ENCODE peak calls at places on chromosomes 16 and 17, in eight cellular contexts. One of them, this sample, is unnamed.

GRCh38 chr17:78544876-78545755 is 32.1 kb downstream of the DNAH17 start:
- DNase-seq in fibroblast of pulmonary artery: no peak
- DNase-seq in IMR-90: no peak
- DNase-seq in OCI-LY7: no peak
- DNase-seq in adrenal gland: no peak
- DNase-seq in thyroid gland: no peak
- DNase-seq in pancreas: no peak
- DNase-seq in cardiac fibroblast: no peak
- DNase-seq in this sample: no peak

GRCh38 chr16:82767198-82767597 is 140.4 kb downstream of the CDH13 start:
- DNase-seq in fibroblast of pulmonary artery: no peak
- DNase-seq in IMR-90: no peak
- DNase-seq in OCI-LY7: no peak
- DNase-seq in adrenal gland: no peak
- DNase-seq in thyroid gland: no peak
- DNase-seq in pancreas: no peak
- DNase-seq in cardiac fibroblast: no peak
- DNase-seq in this sample: no peak

GRCh38 chr17:50308666-50309065 is 34.4 kb downstream of the TMEM92 start:
- DNase-seq in fibroblast of pulmonary artery: peak
- DNase-seq in IMR-90: peak
- DNase-seq in OCI-LY7: no peak
- DNase-seq in adrenal gland: no peak
- DNase-seq in thyroid gland: no peak
- DNase-seq in pancreas: no peak
- DNase-seq in cardiac fibroblast: peak
- DNase-seq in this sample: no peak

GRCh38 chr17:76641501-76641900 is 2.1 kb downstream of the ST6GALNAC1 start:
- DNase-seq in fibroblast of pulmonary artery: peak
- DNase-seq in IMR-90: no peak
- DNase-seq in OCI-LY7: no peak
- DNase-seq in adrenal gland: no peak
- DNase-seq in thyroid gland: no peak
- DNase-seq in pancreas: no peak
- DNase-seq in cardiac fibroblast: no peak
- DNase-seq in this sample: no peak

GRCh38 chr17:77214743-77215142 is 74.0 kb downstream of the SEC14L1 start:
- DNase-seq in fibroblast of pulmonary artery: peak
- DNase-seq in IMR-90: peak
- DNase-seq in OCI-LY7: peak
- DNase-seq in adrenal gland: peak
- DNase-seq in thyroid gland: peak
- DNase-seq in pancreas: no peak
- DNase-seq in cardiac fibroblast: peak
- DNase-seq in this sample: peak

GRCh38 chr16:1159973-1160772 is 7.3 kb downstream of the CACNA1H start:
- DNase-seq in fibroblast of pulmonary artery: no peak
- DNase-seq in IMR-90: no peak
- DNase-seq in OCI-LY7: no peak
- DNase-seq in adrenal gland: peak
- DNase-seq in thyroid gland: peak
- DNase-seq in pancreas: peak
- DNase-seq in cardiac fibroblast: no peak
- DNase-seq in this sample: no peak

GRCh38 chr16:78650675-78651074 is 551.2 kb downstream of the WWOX start:
- DNase-seq in fibroblast of pulmonary artery: no peak
- DNase-seq in IMR-90: no peak
- DNase-seq in OCI-LY7: no peak
- DNase-seq in adrenal gland: no peak
- DNase-seq in thyroid gland: no peak
- DNase-seq in pancreas: no peak
- DNase-seq in cardiac fibroblast: no peak
- DNase-seq in this sample: no peak

GRCh38 chr16:73457851-73458250 is 409.9 kb upstream of the ZFHX3 start:
- DNase-seq in fibroblast of pulmonary artery: no peak
- DNase-seq in IMR-90: no peak
- DNase-seq in OCI-LY7: no peak
- DNase-seq in adrenal gland: no peak
- DNase-seq in thyroid gland: no peak
- DNase-seq in pancreas: no peak
- DNase-seq in cardiac fibroblast: no peak
- DNase-seq in this sample: no peak

GRCh38 chr17:71959129-71959528 is 161.7 kb upstream of the SOX9 start:
- DNase-seq in fibroblast of pulmonary artery: peak
- DNase-seq in IMR-90: peak
- DNase-seq in OCI-LY7: peak
- DNase-seq in adrenal gland: no peak
- DNase-seq in thyroid gland: no peak
- DNase-seq in pancreas: no peak
- DNase-seq in cardiac fibroblast: peak
- DNase-seq in this sample: no peak

GRCh38 chr17:7146115-7146514 is 31.5 kb upstream of the ASGR2 start:
- DNase-seq in fibroblast of pulmonary artery: no peak
- DNase-seq in IMR-90: no peak
- DNase-seq in OCI-LY7: no peak
- DNase-seq in adrenal gland: no peak
- DNase-seq in thyroid gland: no peak
- DNase-seq in pancreas: no peak
- DNase-seq in cardiac fibroblast: no peak
- DNase-seq in this sample: no peak

GRCh38 chr16:13913374-13914292 is 6.3 kb upstream of the ERCC4 start:
- DNase-seq in fibroblast of pulmonary artery: no peak
- DNase-seq in IMR-90: no peak
- DNase-seq in OCI-LY7: no peak
- DNase-seq in adrenal gland: no peak
- DNase-seq in thyroid gland: no peak
- DNase-seq in pancreas: no peak
- DNase-seq in cardiac fibroblast: no peak
- DNase-seq in this sample: no peak

GRCh38 chr17:7249219-7249618 is 2.3 kb downstream of the CTDNEP1 start:
- DNase-seq in fibroblast of pulmonary artery: no peak
- DNase-seq in IMR-90: no peak
- DNase-seq in OCI-LY7: no peak
- DNase-seq in adrenal gland: no peak
- DNase-seq in thyroid gland: no peak
- DNase-seq in pancreas: no peak
- DNase-seq in cardiac fibroblast: no peak
- DNase-seq in this sample: no peak

GRCh38 chr17:62713096-62713870 is 85.8 kb downstream of the MRC2 start:
- DNase-seq in fibroblast of pulmonary artery: no peak
- DNase-seq in IMR-90: no peak
- DNase-seq in OCI-LY7: no peak
- DNase-seq in adrenal gland: no peak
- DNase-seq in thyroid gland: no peak
- DNase-seq in pancreas: no peak
- DNase-seq in cardiac fibroblast: no peak
- DNase-seq in this sample: no peak

GRCh38 chr16:57585051-57585687 is 42.7 kb downstream of the ADGRG5 start:
- DNase-seq in fibroblast of pulmonary artery: no peak
- DNase-seq in IMR-90: no peak
- DNase-seq in OCI-LY7: no peak
- DNase-seq in adrenal gland: no peak
- DNase-seq in thyroid gland: no peak
- DNase-seq in pancreas: no peak
- DNase-seq in cardiac fibroblast: no peak
- DNase-seq in this sample: no peak

GRCh38 chr16:5465714-5466113 is 368.1 kb upstream of the EEF2KMT start:
- DNase-seq in fibroblast of pulmonary artery: no peak
- DNase-seq in IMR-90: no peak
- DNase-seq in OCI-LY7: no peak
- DNase-seq in adrenal gland: no peak
- DNase-seq in thyroid gland: peak
- DNase-seq in pancreas: no peak
- DNase-seq in cardiac fibroblast: no peak
- DNase-seq in this sample: no peak

GRCh38 chr16:85553436-85554113 is 59.5 kb upstream of the GSE1 start:
- DNase-seq in fibroblast of pulmonary artery: peak
- DNase-seq in IMR-90: peak
- DNase-seq in OCI-LY7: peak
- DNase-seq in adrenal gland: peak
- DNase-seq in thyroid gland: peak
- DNase-seq in pancreas: peak
- DNase-seq in cardiac fibroblast: peak
- DNase-seq in this sample: peak

GRCh38 chr16:15509051-15509592 is 74.7 kb downstream of the BMERB1 start:
- DNase-seq in fibroblast of pulmonary artery: no peak
- DNase-seq in IMR-90: no peak
- DNase-seq in OCI-LY7: no peak
- DNase-seq in adrenal gland: no peak
- DNase-seq in thyroid gland: no peak
- DNase-seq in pancreas: no peak
- DNase-seq in cardiac fibroblast: no peak
- DNase-seq in this sample: no peak

GRCh38 chr16:2769100-2769529 is 8.0 kb downstream of the ELOB start:
- DNase-seq in fibroblast of pulmonary artery: no peak
- DNase-seq in IMR-90: no peak
- DNase-seq in OCI-LY7: no peak
- DNase-seq in adrenal gland: no peak
- DNase-seq in thyroid gland: no peak
- DNase-seq in pancreas: no peak
- DNase-seq in cardiac fibroblast: no peak
- DNase-seq in this sample: no peak

DNA sequence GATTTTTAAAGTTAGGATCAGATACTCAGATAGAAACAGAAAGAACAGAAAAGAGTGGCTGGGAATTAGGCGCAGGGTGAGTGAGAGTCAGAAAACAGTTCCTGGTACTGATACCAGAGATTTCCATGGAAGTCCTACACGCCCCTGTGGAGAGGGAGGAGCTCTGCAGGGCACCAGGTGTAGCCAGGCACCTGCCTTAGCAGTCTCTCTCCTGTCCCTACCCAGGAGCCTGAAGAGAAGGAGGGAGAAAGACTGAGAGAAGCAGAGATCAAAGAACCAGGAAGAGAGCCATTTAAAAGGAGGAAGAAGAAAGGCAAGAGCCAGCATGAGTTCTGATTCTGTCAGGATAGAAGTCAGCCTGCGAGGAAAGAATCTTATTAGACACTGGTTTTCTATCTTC is 65.0 kb downstream of the CBLN1 start:
- DNase-seq in fibroblast of pulmonary artery: no peak
- DNase-seq in IMR-90: no peak
- DNase-seq in OCI-LY7: no peak
- DNase-seq in adrenal gland: no peak
- DNase-seq in thyroid gland: no peak
- DNase-seq in pancreas: no peak
- DNase-seq in cardiac fibroblast: no peak
- DNase-seq in this sample: no peak
- TF ChIP-seq CTCF in fibroblast of pulmonary artery: no peak
- TF ChIP-seq CTCF in IMR-90: no peak
- TF ChIP-seq CTCF in OCI-LY7: no peak
- TF ChIP-seq CTCF in adrenal gland: no peak
- TF ChIP-seq CTCF in thyroid gland: no peak
- TF ChIP-seq CTCF in pancreas: no peak
- TF ChIP-seq CTCF in cardiac fibroblast: no peak
- TF ChIP-seq CTCF in this sample: no peak

GRCh38 chr17:1899403-1900000 is 69.7 kb downstream of the RPA1 start:
- DNase-seq in fibroblast of pulmonary artery: no peak
- DNase-seq in IMR-90: no peak
- DNase-seq in OCI-LY7: no peak
- DNase-seq in adrenal gland: no peak
- DNase-seq in thyroid gland: no peak
- DNase-seq in pancreas: no peak
- DNase-seq in cardiac fibroblast: no peak
- DNase-seq in this sample: no peak
- TF ChIP-seq CTCF in fibroblast of pulmonary artery: peak
- TF ChIP-seq CTCF in IMR-90: no peak
- TF ChIP-seq CTCF in OCI-LY7: peak
- TF ChIP-seq CTCF in adrenal gland: no peak
- TF ChIP-seq CTCF in thyroid gland: no peak
- TF ChIP-seq CTCF in pancreas: no peak
- TF ChIP-seq CTCF in cardiac fibroblast: no peak
- TF ChIP-seq CTCF in this sample: no peak

DNA sequence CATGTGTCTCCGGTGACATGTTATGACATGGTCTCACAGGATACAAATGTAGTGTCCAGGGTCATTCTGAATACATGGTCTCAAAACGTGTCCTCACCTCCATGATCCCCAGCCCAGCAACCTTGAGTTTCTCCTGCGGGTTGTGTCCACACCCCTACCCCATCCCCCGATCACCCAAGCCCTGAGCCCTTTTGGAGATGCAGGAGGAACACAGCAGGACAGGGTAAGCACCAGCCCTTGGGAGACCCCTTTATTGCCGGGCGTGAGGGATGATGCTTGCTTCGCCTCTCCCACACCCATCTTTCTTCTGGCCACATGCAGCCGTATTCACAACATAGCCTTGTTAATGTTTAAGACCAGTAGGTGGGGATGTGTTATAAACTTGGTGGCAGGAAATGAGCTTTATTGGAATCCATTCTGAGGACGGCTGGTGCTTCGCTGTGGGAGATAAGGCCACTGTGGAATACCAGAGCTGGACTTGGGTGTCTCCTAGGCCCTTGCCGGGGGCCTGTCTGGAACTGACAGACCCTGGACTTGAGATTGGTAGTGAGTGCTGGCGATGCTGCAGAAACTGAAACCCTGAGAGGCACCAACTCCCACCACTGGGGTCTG is 5.5 kb downstream of the TMEM132E start:
- DNase-seq in fibroblast of pulmonary artery: peak
- DNase-seq in IMR-90: peak
- DNase-seq in OCI-LY7: peak
- DNase-seq in adrenal gland: no peak
- DNase-seq in thyroid gland: no peak
- DNase-seq in pancreas: no peak
- DNase-seq in cardiac fibroblast: peak
- DNase-seq in this sample: no peak
- TF ChIP-seq CTCF in fibroblast of pulmonary artery: peak
- TF ChIP-seq CTCF in IMR-90: no peak
- TF ChIP-seq CTCF in OCI-LY7: peak
- TF ChIP-seq CTCF in adrenal gland: no peak
- TF ChIP-seq CTCF in thyroid gland: no peak
- TF ChIP-seq CTCF in pancreas: no peak
- TF ChIP-seq CTCF in cardiac fibroblast: no peak
- TF ChIP-seq CTCF in this sample: no peak

GRCh38 chr17:66307257-66307656 is 4.8 kb downstream of the PRKCA start:
- DNase-seq in fibroblast of pulmonary artery: no peak
- DNase-seq in IMR-90: no peak
- DNase-seq in OCI-LY7: no peak
- DNase-seq in adrenal gland: no peak
- DNase-seq in thyroid gland: no peak
- DNase-seq in pancreas: no peak
- DNase-seq in cardiac fibroblast: no peak
- DNase-seq in this sample: no peak

GRCh38 chr17:66302761-66303626 is 581 bp downstream of the PRKCA start:
- DNase-seq in fibroblast of pulmonary artery: peak
- DNase-seq in IMR-90: peak
- DNase-seq in OCI-LY7: peak
- DNase-seq in adrenal gland: peak
- DNase-seq in thyroid gland: peak
- DNase-seq in pancreas: peak
- DNase-seq in cardiac fibroblast: peak
- DNase-seq in this sample: peak

GRCh38 chr17:66306413-66306812 is 4.0 kb downstream of the PRKCA start:
- DNase-seq in fibroblast of pulmonary artery: peak
- DNase-seq in IMR-90: peak
- DNase-seq in OCI-LY7: no peak
- DNase-seq in adrenal gland: no peak
- DNase-seq in thyroid gland: no peak
- DNase-seq in pancreas: no peak
- DNase-seq in cardiac fibroblast: peak
- DNase-seq in this sample: no peak

GRCh38 chr17:66301864-66302741 is at the start of gene PRKCA:
- DNase-seq in fibroblast of pulmonary artery: peak
- DNase-seq in IMR-90: peak
- DNase-seq in OCI-LY7: peak
- DNase-seq in adrenal gland: peak
- DNase-seq in thyroid gland: peak
- DNase-seq in pancreas: peak
- DNase-seq in cardiac fibroblast: peak
- DNase-seq in this sample: peak

GRCh38 chr17:66304304-66305174 is 2.1 kb downstream of the PRKCA start:
- DNase-seq in fibroblast of pulmonary artery: peak
- DNase-seq in IMR-90: no peak
- DNase-seq in OCI-LY7: no peak
- DNase-seq in adrenal gland: no peak
- DNase-seq in thyroid gland: no peak
- DNase-seq in pancreas: no peak
- DNase-seq in cardiac fibroblast: peak
- DNase-seq in this sample: no peak
- TF ChIP-seq CTCF in fibroblast of pulmonary artery: no peak
- TF ChIP-seq CTCF in IMR-90: no peak
- TF ChIP-seq CTCF in OCI-LY7: no peak
- TF ChIP-seq CTCF in adrenal gland: no peak
- TF ChIP-seq CTCF in thyroid gland: no peak
- TF ChIP-seq CTCF in pancreas: no peak
- TF ChIP-seq CTCF in cardiac fibroblast: no peak
- TF ChIP-seq CTCF in this sample: no peak